ENCODE peak calls at places on chromosomes 3 and 15, in six cellular contexts. G, B, F, P, A and C are unnamed samples.

GRCh38 chr3:53682807-53683206 is 163.4 kb downstream of the CHDH start:
- DNase-seq in G (no peak), B (no peak), F (no peak), P (no peak), A (no peak), C (no peak)

GRCh38 chr3:21944251-21944650 is 193.2 kb upstream of the ZNF385D start:
- DNase-seq in G (no peak), B (no peak), F (no peak), P (peak; percentile 50), A (no peak), C (no peak)

GRCh38 chr3:55476515-55476914 is 10.6 kb downstream of the WNT5A start:
- DNase-seq in G (no peak), B (no peak), F (no peak), P (peak; percentile 96), A (no peak), C (peak; percentile 94)

GRCh38 chr3:46542801-46543201 is 23.3 kb downstream of the LRRC2 start:
- DNase-seq in G (no peak), B (no peak), F (peak; percentile 57), P (peak; percentile 8), A (no peak), C (no peak)

GRCh38 chr15:90266485-90266884 is 1.0 kb downstream of the NGRN start:
- DNase-seq in G (no peak), B (no peak), F (no peak), P (peak; percentile 22), A (peak; percentile 63), C (peak; percentile 9)

GRCh38 chr15:25609371-25609770 is 170.5 kb upstream of the UBE3A start:
- DNase-seq in G (no peak), B (no peak), F (no peak), P (no peak), A (no peak), C (no peak)

GRCh38 chr15:48005921-48006541 is 114.8 kb upstream of the SLC24A5 start:
- DNase-seq in G (no peak), B (peak; percentile 23), F (no peak), P (peak; percentile 1), A (no peak), C (no peak)

GRCh38 chr3:183745300-183746098 is 47.9 kb downstream of the YEATS2 start:
- DNase-seq in G (no peak), B (no peak), F (no peak), P (peak; percentile 76), A (no peak), C (peak; percentile 3)

GRCh38 chr3:173306110-173306509 is 91.4 kb upstream of the NLGN1 start:
- DNase-seq in G (no peak), B (no peak), F (no peak), P (no peak), A (no peak), C (no peak)

GRCh38 chr3:55659023-55659355 is 171.9 kb upstream of the WNT5A start:
- DNase-seq in G (no peak), B (no peak), F (no peak), P (no peak), A (no peak), C (no peak)

GRCh38 chr15:33279613-33280205 is 31.1 kb upstream of the RYR3 start:
- DNase-seq in G (no peak), B (peak; percentile 71), F (no peak), P (peak; percentile 59), A (no peak), C (peak; percentile 80)

GRCh38 chr3:193890036-193890897 is 245.7 kb upstream of the HES1 start:
- DNase-seq in G (no peak), B (no peak), F (no peak), P (no peak), A (no peak), C (no peak)

GRCh38 chr3:47227678-47228077 is 54.9 kb downstream of the KIF9 start:
- DNase-seq in G (no peak), B (no peak), F (no peak), P (no peak), A (peak; percentile 77), C (no peak)

GRCh38 chr3:113631143-113631542 is 65.3 kb downstream of the USF3 start:
- DNase-seq in G (no peak), B (no peak), F (no peak), P (no peak), A (no peak), C (no peak)

GRCh38 chr3:43872301-43872700 is 181.6 kb downstream of the ABHD5 start:
- DNase-seq in G (peak; percentile 85), B (peak; percentile 67), F (peak; percentile 82), P (peak; percentile 90), A (no peak), C (peak; percentile 82)

DNA sequence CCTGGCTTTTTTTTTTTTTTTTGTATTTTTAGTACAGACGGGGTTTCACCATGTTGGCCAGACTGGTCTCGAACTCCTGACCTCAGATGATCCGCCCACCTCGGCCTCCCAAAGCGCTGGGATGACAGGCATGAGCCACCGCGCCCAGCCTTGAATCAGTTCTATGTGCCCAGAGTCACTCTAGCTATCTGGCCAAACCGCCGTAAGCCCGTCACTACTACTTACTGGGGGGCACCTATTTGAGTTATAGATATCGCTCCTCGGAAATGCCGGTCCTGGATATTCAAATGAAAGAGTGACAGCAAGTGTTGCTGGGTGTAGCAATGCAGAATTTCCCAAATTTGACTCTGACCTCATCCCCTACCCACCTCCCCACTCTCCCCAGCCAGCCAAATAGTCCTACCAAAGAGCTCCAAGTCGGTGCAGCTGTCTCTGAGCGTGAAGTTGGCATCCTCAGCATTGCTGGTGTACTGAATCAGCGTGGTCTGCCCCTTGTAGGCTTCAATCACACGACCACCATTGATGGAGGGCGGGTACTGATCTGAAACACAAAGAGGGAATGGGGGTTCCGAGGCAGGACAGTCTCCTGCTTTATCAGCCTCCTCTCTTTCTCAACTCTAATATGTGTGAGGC is 38.1 kb downstream of the MUC20 start:
- DNase-seq in G (no peak), B (no peak), F (no peak), P (no peak), A (peak; percentile 28), C (no peak)
- TF ChIP-seq CTCF in G (no peak), B (no peak), F (no peak), P (no peak), A (no peak), C (no peak)

DNA sequence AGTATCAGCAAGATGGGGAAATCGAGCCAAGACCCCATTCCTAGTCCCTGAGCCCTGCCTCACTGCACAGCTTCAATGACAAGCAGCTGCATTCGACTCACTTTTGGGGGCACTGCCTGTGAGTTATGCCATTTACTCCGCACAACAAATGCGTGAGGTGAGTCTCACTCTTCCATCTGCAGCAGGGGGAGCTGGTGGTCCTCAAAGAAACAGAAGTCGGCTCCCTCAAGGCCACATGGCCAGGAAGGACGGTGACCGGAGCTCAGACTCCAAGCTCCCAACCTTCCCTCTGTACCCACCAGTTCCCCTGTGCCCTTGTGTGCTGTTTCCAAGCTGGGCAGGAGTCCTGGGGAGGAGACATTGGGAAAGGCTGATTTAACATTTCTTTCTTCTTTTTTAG is 127.7 kb upstream of the IQSEC1 start:
- DNase-seq in G (no peak), B (no peak), F (no peak), P (no peak), A (no peak), C (no peak)
- TF ChIP-seq CTCF in G (no peak), B (no peak), F (no peak), P (no peak), A (no peak), C (no peak)

GRCh38 chr3:175940881-175941280 is 1081.7 kb downstream of the NAALADL2 start:
- DNase-seq in G (no peak), B (no peak), F (no peak), P (no peak), A (peak; percentile 50), C (no peak)
- TF ChIP-seq CTCF in G (no peak), B (no peak), F (no peak), P (no peak), A (no peak), C (no peak)

GRCh38 chr3:128131897-128132646 is 8.5 kb upstream of the RUVBL1 start:
- DNase-seq in G (no peak), B (no peak), F (no peak), P (no peak), A (no peak), C (no peak)

GRCh38 chr3:128133273-128133883 is 9.8 kb upstream of the RUVBL1 start:
- DNase-seq in G (no peak), B (no peak), F (no peak), P (peak; percentile 42), A (no peak), C (peak; percentile 53)
- TF ChIP-seq CTCF in G (peak; percentile 71), B (peak; percentile 30), F (peak; percentile 64), P (peak; percentile 83), A (peak; percentile 70), C (peak; percentile 79)

DNA sequence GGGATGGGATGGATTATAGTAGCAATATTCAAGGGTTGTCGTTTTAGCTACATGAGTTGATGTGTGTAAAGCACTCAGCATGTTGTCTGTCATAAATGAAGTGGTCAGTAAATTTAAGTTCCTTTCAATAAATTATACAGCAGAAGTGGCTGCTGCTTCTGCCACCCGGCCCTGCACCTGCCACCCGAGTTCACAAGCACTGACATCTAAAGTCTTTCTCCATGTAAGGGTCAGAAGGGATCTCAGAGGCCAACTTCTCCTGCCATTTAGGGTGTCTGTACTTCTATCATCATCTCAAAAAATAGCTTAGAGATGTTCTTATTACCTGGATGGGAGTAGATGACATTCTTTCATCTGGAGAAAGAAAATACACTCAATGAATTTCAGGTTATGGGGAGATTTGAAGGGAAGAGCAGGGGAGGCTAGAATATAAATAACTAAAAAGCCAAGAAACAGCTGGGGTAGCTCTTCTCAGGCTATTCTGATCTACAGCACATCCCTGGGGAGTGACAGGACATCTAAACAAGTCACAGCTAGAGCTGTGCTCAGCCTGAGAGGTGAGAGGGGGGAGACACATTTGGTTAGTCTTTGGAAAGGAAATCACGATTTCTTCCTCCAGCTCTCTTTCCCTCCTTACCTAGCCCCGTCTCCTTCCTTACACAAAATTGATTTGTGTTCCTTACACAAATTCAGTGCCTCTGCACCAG is 8.0 kb downstream of the GCSAM start:
- DNase-seq in G (no peak), B (no peak), F (no peak), P (no peak), A (no peak), C (no peak)
- TF ChIP-seq CTCF in G (no peak), B (no peak), F (no peak), P (no peak), A (no peak), C (no peak)

GRCh38 chr3:149018247-149018646 is 26.9 kb downstream of the GYG1 start:
- DNase-seq in G (no peak), B (no peak), F (no peak), P (peak; percentile 48), A (no peak), C (peak; percentile 27)

GRCh38 chr3:149013726-149014125 is 22.4 kb downstream of the GYG1 start:
- DNase-seq in G (no peak), B (no peak), F (no peak), P (peak; percentile 78), A (no peak), C (no peak)

GRCh38 chr3:149015383-149015782 is 24.0 kb downstream of the GYG1 start:
- DNase-seq in G (no peak), B (no peak), F (no peak), P (peak; percentile 40), A (no peak), C (peak; percentile 47)

GRCh38 chr3:149016669-149017541 is 25.6 kb downstream of the GYG1 start:
- DNase-seq in G (peak; percentile 94), B (peak; percentile 41), F (no peak), P (peak; percentile 98), A (no peak), C (peak; percentile 96)

GRCh38 chr3:149016242-149016641 is 24.9 kb downstream of the GYG1 start:
- DNase-seq in G (no peak), B (no peak), F (no peak), P (no peak), A (no peak), C (no peak)
- TF ChIP-seq CTCF in G (no peak), B (no peak), F (no peak), P (no peak), A (no peak), C (peak; percentile 31)

GRCh38 chr3:9786209-9786739 is 6.0 kb downstream of the TADA3 start:
- DNase-seq in G (no peak), B (no peak), F (no peak), P (no peak), A (no peak), C (no peak)
- TF ChIP-seq CTCF in G (no peak), B (no peak), F (no peak), P (no peak), A (no peak), C (no peak)